ENCODE peak calls at places on chromosome 20, in nine cellular contexts. Z is fibroblast of the aortic adventitia, O is A549, E is tibial artery, C is HCT116, T is cardiac fibroblast, A is ascending aorta, L is neural progenitor cell, I is fibroblast of mammary gland. D is an unnamed sample.

GRCh38 chr20:63427724-63428330 is 44.6 kb downstream of the KCNQ2 start:
- DNase-seq in T (no peak), A (no peak), Z (no peak), L (no peak), O (no peak), I (no peak), C (no peak), E (no peak), D (no peak)

GRCh38 chr20:63090052-63090451 is 83.3 kb upstream of the BHLHE23 start:
- DNase-seq in T (no peak), A (peak), O (no peak), E (no peak), C (no peak), I (no peak), L (no peak), Z (no peak), D (no peak)

GRCh38 chr20:14142171-14142570 is 146.9 kb downstream of the MACROD2 start:
- DNase-seq in I (peak), C (peak), O (peak), L (peak), A (no peak), E (no peak), Z (peak), T (peak), D (no peak)

GRCh38 chr20:33862709-33863403 is 51.7 kb downstream of the CHMP4B start:
- DNase-seq in I (peak), Z (peak), E (peak), A (peak), L (peak), O (peak), C (no peak), T (peak), D (peak)

GRCh38 chr20:38985060-38985459 is 22.9 kb downstream of the DHX35 start:
- DNase-seq in Z (no peak), L (no peak), A (no peak), I (peak), O (no peak), T (no peak), E (no peak), C (no peak), D (no peak)

GRCh38 chr20:53262294-53262840 is 290.2 kb downstream of the TSHZ2 start:
- DNase-seq in T (no peak), Z (no peak), E (no peak), L (no peak), O (no peak), I (no peak), C (no peak), A (no peak), D (no peak)

GRCh38 chr20:41224281-41224680 is 86.9 kb downstream of the PLCG1 start:
- DNase-seq in C (no peak), E (no peak), Z (no peak), L (no peak), A (no peak), I (no peak), O (no peak), T (no peak), D (no peak)

GRCh38 chr20:58366016-58366415 is 23.0 kb upstream of the VAPB start:
- DNase-seq in T (no peak), L (no peak), E (no peak), C (no peak), I (no peak), A (no peak), O (no peak), Z (no peak), D (no peak)

GRCh38 chr20:20083796-20084195 is 31.5 kb downstream of the CFAP61 start:
- DNase-seq in L (peak), T (peak), A (no peak), C (peak), E (no peak), O (peak), Z (peak), I (peak), D (no peak)

DNA sequence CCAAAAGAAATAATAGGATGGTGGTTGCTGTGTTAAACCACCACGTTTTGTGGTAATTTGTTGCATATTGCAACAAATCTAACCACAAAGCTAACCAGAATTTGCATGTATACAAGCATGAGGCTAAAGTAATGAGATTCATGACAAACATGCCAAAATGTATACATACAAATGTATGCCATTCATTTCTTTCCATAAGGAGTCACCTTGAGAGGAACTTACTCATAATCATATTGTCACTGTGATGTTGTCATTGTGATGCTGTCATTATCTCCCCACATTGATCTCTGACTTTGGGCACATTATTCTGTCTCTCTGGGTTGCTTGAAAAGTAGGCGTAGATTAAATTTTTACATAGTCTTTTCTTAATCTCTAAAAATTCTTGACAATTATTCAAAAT is 886.8 kb upstream of the FLRT3 start:
- DNase-seq in O (no peak), T (no peak), L (no peak), A (no peak), E (no peak), Z (no peak), I (no peak), C (no peak), D (no peak)
- H3K4me3 ChIP-seq in O (no peak), T (no peak), L (no peak), A (no peak), E (no peak), Z (no peak), I (no peak), C (no peak), D (no peak)

GRCh38 chr20:51542033-51542893 is at the start of gene NFATC2:
- DNase-seq in I (no peak), A (no peak), C (no peak), Z (no peak), L (peak), T (no peak), O (no peak), E (no peak), D (no peak)
- H3K4me3 ChIP-seq in I (no peak), A (peak), C (peak), Z (no peak), L (peak), T (no peak), O (no peak), E (peak), D (peak)

DNA sequence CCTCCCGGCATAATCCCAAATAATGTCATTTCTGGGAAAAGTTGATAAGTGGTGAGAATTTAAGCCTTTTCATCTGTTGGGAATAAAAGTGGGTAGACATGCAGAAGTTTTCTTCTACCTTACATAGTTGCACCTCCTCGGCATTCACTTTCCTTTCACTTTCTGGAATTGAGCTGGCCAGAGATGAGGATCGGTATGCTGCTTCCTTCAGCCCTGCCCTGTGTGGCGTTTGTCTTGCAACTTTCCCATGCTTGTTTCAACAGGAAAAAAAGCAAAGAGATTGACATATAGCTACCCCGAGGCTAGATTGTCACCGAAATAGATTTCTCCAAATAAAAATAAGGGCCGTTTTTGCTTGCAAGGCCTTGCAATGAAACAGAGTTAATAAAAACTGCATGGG is 65.8 kb upstream of the JAG1 start:
- DNase-seq in E (no peak), O (no peak), C (no peak), L (no peak), I (no peak), Z (peak), T (peak), A (no peak), D (no peak)
- H3K4me3 ChIP-seq in E (peak), O (no peak), C (no peak), L (no peak), I (no peak), Z (peak), T (no peak), A (peak), D (peak)

DNA sequence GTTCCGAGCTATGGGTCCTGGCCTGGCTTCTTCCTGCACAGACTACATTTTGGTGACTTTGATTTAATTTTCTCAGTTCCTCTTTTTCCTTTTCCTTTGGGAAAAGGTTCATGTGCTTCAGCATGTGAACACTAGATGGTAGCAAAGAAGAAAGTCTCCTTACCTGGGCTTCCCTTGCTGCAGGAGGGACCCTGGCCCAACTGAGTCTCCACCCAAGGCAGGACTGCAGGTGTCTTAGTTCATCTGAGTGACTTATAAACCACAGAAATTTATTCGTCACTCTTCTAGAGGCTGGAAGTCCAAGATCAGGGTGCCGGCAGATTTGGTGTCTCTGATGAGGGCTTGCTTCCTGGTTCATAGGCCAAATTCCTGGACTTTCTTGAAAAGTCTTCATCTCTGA is 163.2 kb downstream of the SYCP2 start:
- DNase-seq in Z (no peak), E (no peak), C (peak), O (no peak), A (no peak), T (no peak), L (peak), I (no peak), D (no peak)
- H3K4me3 ChIP-seq in Z (no peak), E (no peak), C (no peak), O (no peak), A (no peak), T (no peak), L (no peak), I (no peak), D (no peak)

DNA sequence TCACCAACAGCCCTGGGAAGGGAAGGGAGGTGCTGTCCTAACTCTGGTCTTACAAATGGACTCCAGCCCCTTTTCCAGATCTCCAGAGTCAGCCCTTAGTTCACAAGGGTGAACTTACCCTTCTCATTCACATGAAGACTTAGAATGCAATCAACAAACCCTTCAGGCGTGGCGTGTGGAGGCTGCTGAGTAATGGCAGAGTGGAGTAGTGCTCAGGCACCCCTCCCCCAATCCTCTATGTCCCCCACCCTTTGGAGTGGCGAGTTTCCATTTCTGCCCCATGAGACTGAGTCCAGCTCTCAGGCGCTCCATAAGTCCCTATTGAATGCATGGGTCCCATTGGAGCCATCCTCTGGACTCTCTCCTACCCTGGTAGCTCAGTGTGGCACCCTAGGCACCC is 3.3 kb downstream of the SNAI1 start:
- DNase-seq in C (no peak), E (no peak), T (peak), A (no peak), O (no peak), I (no peak), Z (no peak), L (no peak), D (no peak)
- H3K4me3 ChIP-seq in C (no peak), E (no peak), T (peak), A (no peak), O (peak), I (no peak), Z (peak), L (no peak), D (peak)

DNA sequence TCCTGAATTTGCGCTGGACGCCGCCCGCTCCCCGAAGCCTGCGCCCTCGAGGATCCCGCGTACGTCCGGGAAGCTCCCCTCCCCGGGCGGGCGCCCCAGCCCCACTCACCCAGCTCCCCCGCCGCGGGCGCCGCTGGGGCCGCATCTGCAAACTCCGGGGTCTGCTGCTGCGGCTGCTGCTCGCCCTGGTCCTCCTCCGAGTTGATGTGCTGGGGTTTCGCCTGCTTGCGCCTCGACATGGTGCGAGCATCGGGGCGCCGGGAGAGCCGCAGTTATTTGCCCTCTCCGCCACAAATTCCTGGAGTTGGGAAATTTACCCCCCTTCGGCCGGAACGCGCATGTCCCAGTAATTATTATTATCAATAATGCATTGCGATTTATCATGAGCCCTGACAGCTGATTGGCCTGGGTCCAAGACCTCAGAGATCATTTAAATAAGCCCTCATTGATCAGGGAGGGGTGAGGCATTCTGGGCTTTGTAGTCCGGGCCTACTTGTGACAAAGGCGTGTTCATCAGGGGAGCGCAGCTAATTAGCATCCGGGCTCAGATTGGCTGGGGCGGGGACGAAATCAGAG is at the start of gene SALL4:
- DNase-seq in E (no peak), T (no peak), L (peak), Z (peak), I (no peak), O (no peak), C (no peak), A (no peak), D (no peak)
- H3K4me3 ChIP-seq in E (peak), T (peak), L (peak), Z (peak), I (peak), O (peak), C (peak), A (peak), D (peak)

GRCh38 chr20:10792291-10792690 is 118.5 kb upstream of the JAG1 start:
- DNase-seq in I (no peak), A (no peak), L (no peak), O (no peak), C (no peak), E (no peak), T (no peak), Z (no peak), D (no peak)

GRCh38 chr20:10790013-10790412 is 116.2 kb upstream of the JAG1 start:
- DNase-seq in E (no peak), I (no peak), Z (no peak), C (no peak), T (no peak), O (no peak), A (no peak), L (no peak), D (no peak)

GRCh38 chr20:10795286-10796026 is 121.7 kb upstream of the JAG1 start:
- DNase-seq in O (no peak), Z (no peak), A (no peak), I (no peak), T (no peak), L (no peak), E (no peak), C (no peak), D (no peak)

GRCh38 chr20:10794765-10795164 is 121.0 kb upstream of the JAG1 start:
- DNase-seq in O (no peak), Z (no peak), L (no peak), I (no peak), T (no peak), C (no peak), E (no peak), A (no peak), D (no peak)

DNA sequence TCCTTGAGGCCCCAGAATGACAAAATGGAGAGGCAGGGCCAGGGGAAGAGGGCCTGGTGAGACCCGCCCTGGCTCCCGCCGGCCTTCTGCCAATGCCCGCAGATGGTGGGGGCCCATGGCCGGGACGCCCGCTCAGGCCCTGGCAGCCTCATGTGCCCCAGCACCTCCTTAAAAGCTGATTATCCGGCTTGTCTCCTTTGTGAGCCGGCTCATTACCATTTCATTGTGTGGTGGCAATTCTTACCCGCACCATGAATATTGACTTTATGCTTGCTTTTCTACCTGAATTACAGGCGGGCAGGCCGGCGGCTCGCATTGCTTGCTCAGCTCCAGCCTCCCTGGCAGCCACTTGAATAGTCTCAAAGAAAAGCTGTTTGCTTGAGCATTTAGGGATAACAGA is 119.9 kb upstream of the JAG1 start:
- DNase-seq in E (no peak), T (no peak), O (no peak), C (no peak), L (peak), Z (no peak), I (no peak), A (no peak), D (no peak)
- H3K4me3 ChIP-seq in E (no peak), T (no peak), O (no peak), C (no peak), L (no peak), Z (no peak), I (no peak), A (no peak), D (no peak)

D was measured in thoracic aorta.